ENCODE peak calls at places on chromosomes 6 and 20, in seven cellular contexts. O is upper lobe of left lung, I is IMR-90, A is stomach, Q is heart left ventricle, Y is HCT116, H is uterus. N is an unnamed sample.
A peak's percentile ranks its signal among the peaks of the same experiment; 100 is the strongest.

GRCh38 chr6:38673397-38674165 is 29.4 kb downstream of the GLO1 start:
- DNase-seq in O (no peak), I (no peak), A (no peak), Q (no peak), Y (no peak), H (no peak), N (no peak)

GRCh38 chr20:36117638-36118037 is 36.9 kb upstream of the EPB41L1 start:
- DNase-seq in O (peak; percentile 49), I (no peak), A (no peak), Q (no peak), Y (no peak), H (no peak), N (no peak)

GRCh38 chr20:45104786-45105185 is 3.9 kb upstream of the KCNS1 start:
- DNase-seq in O (peak; percentile 38), I (peak; percentile 76), A (no peak), Q (no peak), Y (no peak), H (no peak), N (no peak)

GRCh38 chr6:133646021-133646682 is 242.8 kb upstream of the TCF21 start:
- DNase-seq in O (no peak), I (peak; percentile 47), A (no peak), Q (no peak), Y (no peak), H (no peak), N (no peak)

GRCh38 chr6:41938590-41938989 is 3.0 kb downstream of the CCND3 start:
- DNase-seq in O (no peak), I (no peak), A (no peak), Q (no peak), Y (no peak), H (no peak), N (no peak)

GRCh38 chr6:17869010-17869752 is 118.3 kb downstream of the KIF13A start:
- DNase-seq in O (no peak), I (peak; percentile 77), A (no peak), Q (no peak), Y (no peak), H (no peak), N (no peak)

GRCh38 chr20:47677314-47678129 is 107.8 kb downstream of the SULF2 start:
- DNase-seq in O (peak; percentile 54), I (peak; percentile 16), A (peak; percentile 64), Q (no peak), Y (peak; percentile 51), H (peak; percentile 47), N (peak; percentile 55)

GRCh38 chr6:142356271-142356938 is 54.6 kb downstream of the ADGRG6 start:
- DNase-seq in O (no peak), I (peak; percentile 50), A (no peak), Q (no peak), Y (no peak), H (no peak), N (no peak)

GRCh38 chr20:768426-768978 is at the start of gene SLC52A3:
- DNase-seq in O (peak; percentile 80), I (no peak), A (peak; percentile 89), Q (peak; percentile 69), Y (peak; percentile 86), H (no peak), N (no peak)

GRCh38 chr6:8047466-8048292 is 16.5 kb downstream of the BLOC1S5 start:
- DNase-seq in O (no peak), I (peak; percentile 35), A (no peak), Q (no peak), Y (no peak), H (no peak), N (no peak)

GRCh38 chr6:146883640-146884531 is 285.1 kb downstream of the ADGB start:
- DNase-seq in O (no peak), I (no peak), A (no peak), Q (no peak), Y (no peak), H (no peak), N (no peak)

GRCh38 chr6:4727671-4728435 is 48.4 kb upstream of the CDYL start:
- DNase-seq in O (no peak), I (no peak), A (no peak), Q (no peak), Y (no peak), H (no peak), N (no peak)

GRCh38 chr20:4767084-4767483 is 45.4 kb downstream of the PRND start:
- DNase-seq in O (no peak), I (no peak), A (no peak), Q (no peak), Y (no peak), H (no peak), N (no peak)

GRCh38 chr6:92587521-92587920 is 831.8 kb downstream of the EPHA7 start:
- DNase-seq in O (no peak), I (no peak), A (no peak), Q (no peak), Y (no peak), H (no peak), N (no peak)

GRCh38 chr6:150887978-150888563 is 22.6 kb downstream of the MTHFD1L start:
- DNase-seq in O (no peak), I (no peak), A (no peak), Q (no peak), Y (no peak), H (no peak), N (no peak)

GRCh38 chr20:9978395-9979004 is 56.3 kb upstream of the ANKEF1 start:
- DNase-seq in O (peak; percentile 35), I (peak; percentile 89), A (no peak), Q (peak; percentile 40), Y (peak; percentile 79), H (peak; percentile 22), N (no peak)

GRCh38 chr6:70166088-70166958 is 136.6 kb downstream of the COL9A1 start:
- DNase-seq in O (peak; percentile 26), I (peak; percentile 15), A (peak; percentile 60), Q (no peak), Y (peak; percentile 16), H (no peak), N (peak; percentile 58)

GRCh38 chr6:2831392-2831791 is 10.3 kb downstream of the SERPINB1 start:
- DNase-seq in O (no peak), I (no peak), A (no peak), Q (no peak), Y (no peak), H (no peak), N (no peak)

GRCh38 chr6:2830183-2830582 is 11.5 kb downstream of the SERPINB1 start:
- DNase-seq in O (no peak), I (no peak), A (no peak), Q (no peak), Y (no peak), H (no peak), N (no peak)

GRCh38 chr6:2827112-2827511 is 14.6 kb downstream of the SERPINB1 start:
- DNase-seq in O (no peak), I (no peak), A (no peak), Q (no peak), Y (no peak), H (no peak), N (no peak)

GRCh38 chr6:2829253-2829652 is 12.4 kb downstream of the SERPINB1 start:
- DNase-seq in O (no peak), I (no peak), A (no peak), Q (no peak), Y (no peak), H (no peak), N (no peak)

GRCh38 chr6:2828629-2829028 is 13.0 kb downstream of the SERPINB1 start:
- DNase-seq in O (no peak), I (no peak), A (no peak), Q (no peak), Y (no peak), H (no peak), N (no peak)
- H3K27ac ChIP-seq in O (no peak overlapping the region), I (no peak overlapping the region), A (no peak overlapping the region), Q (no peak overlapping the region), Y (no peak overlapping the region), H (no peak overlapping the region), N (no peak overlapping the region)

GRCh38 chr6:111590209-111590955 is 15.3 kb downstream of the TRAF3IP2 start:
- DNase-seq in O (no peak), I (peak; percentile 56), A (no peak), Q (no peak), Y (no peak), H (no peak), N (no peak)
- H3K4me1 ChIP-seq in O (peaks cover 52% of the 10 kb centered on the region), I (peaks cover 32% of the 10 kb centered on the region), A (peaks cover 93% of the 10 kb centered on the region), Q (no peaks in the 10 kb centered on the region), Y (peaks cover 56% of the 10 kb centered on the region), H (peaks cover 15% of the 10 kb centered on the region), N (peaks cover 13% of the 10 kb centered on the region)

DNA sequence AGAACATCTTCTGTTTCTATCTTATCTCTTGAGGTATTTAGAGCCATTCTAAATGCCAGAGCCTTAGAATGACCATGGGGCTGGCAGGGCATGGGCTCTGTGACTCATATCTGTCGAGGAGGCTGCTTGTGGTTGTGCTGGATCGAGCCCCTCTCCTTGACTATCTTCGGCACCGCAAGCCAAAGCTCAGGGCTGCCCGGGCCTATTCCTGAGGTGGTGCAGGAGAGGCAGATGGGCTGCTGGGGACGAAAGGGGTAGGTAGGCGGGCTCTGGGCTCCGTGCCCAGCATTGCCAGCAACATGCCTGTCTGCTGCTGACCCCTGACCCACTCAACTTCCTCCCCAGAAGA is 89.9 kb downstream of the NOL4L start:
- DNase-seq in O (no peak), I (no peak), A (no peak), Q (no peak), Y (no peak), H (no peak), N (no peak)
- TF ChIP-seq POLR2A in O (no peak), I (no peak), A (no peak), Q (no peak), Y (no peak), H (no peak), N (no peak)

GRCh38 chr20:38859070-38859690 is 53.7 kb downstream of the PPP1R16B start:
- DNase-seq in O (no peak), I (no peak), A (no peak), Q (no peak), Y (no peak), H (no peak), N (no peak)
- H3K27ac ChIP-seq in O (no peak overlapping the region), I (no peak overlapping the region), A (no peak overlapping the region), Q (no peak overlapping the region), Y (no peak overlapping the region), H (no peak overlapping the region), N (no peak overlapping the region)

DNA sequence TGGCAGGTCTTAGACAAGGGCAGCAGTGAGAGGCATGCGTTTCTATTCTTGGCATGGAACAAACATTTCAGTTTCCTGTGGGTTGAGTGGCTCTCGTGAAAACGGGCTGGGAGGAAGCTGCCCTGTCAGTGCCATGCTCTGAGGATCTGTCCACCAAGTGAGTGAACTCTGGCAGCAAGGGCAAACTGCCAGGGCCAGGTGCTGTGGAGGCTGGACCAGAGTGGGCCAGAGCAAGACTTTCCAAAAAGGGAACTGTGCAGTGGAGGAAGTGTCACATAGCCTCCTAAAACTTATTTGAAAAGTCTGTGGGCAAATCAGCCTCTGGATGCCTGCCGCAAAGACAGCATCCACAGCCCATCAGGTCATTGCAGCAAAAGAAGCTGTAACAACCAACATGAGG is 44.2 kb upstream of the TAB2 start:
- DNase-seq in O (peak; percentile 62), I (no peak), A (peak; percentile 31), Q (no peak), Y (no peak), H (no peak), N (peak; percentile 51)
- H3K4me1 ChIP-seq in O (peaks cover 3% of the 10 kb centered on the region), I (no peaks in the 10 kb centered on the region), A (no peaks in the 10 kb centered on the region), Q (no peaks in the 10 kb centered on the region), Y (peaks cover 5% of the 10 kb centered on the region), H (no peaks in the 10 kb centered on the region), N (no peaks in the 10 kb centered on the region)